ENCODE peak calls at places on chromosome 21, in four cellular contexts. I is K562, Y is HepG2, U is SK-N-SH. L is an unnamed sample.
A peak's percentile ranks its signal among the peaks of the same experiment; 100 is the strongest.

GRCh38 chr21:31161157-31161556 is 122.9 kb upstream of the KRTAP19-8 start:
- DNase-seq in Y (no peak), I (no peak), U (peak; percentile 44), L (no peak)

GRCh38 chr21:34227386-34227852 is 136.4 kb upstream of the KCNE2 start:
- DNase-seq in Y (no peak), I (no peak), U (no peak), L (no peak)

GRCh38 chr21:24046816-24047443 is 1560.4 kb downstream of the MRPL39 start:
- DNase-seq in Y (no peak), I (no peak), U (no peak), L (no peak)

GRCh38 chr21:15730484-15731242 is 881 bp downstream of the USP25 start:
- DNase-seq in I (no peak), U (no peak), Y (no peak), L (no peak)

GRCh38 chr21:17726047-17726446 is 93.1 kb downstream of the C21orf91 start:
- DNase-seq in Y (peak; percentile 10), I (peak; percentile 12), U (peak; percentile 30), L (no peak)

GRCh38 chr21:31557421-31557955 is 102.0 kb upstream of the SOD1 start:
- DNase-seq in U (peak; percentile 70), Y (no peak), I (no peak), L (peak; percentile 60)

GRCh38 chr21:43372663-43373386 is 54.1 kb downstream of the SIK1 start:
- DNase-seq in I (no peak), U (no peak), Y (no peak), L (no peak)

GRCh38 chr21:26437326-26438009 is 135.6 kb downstream of the CYYR1 start:
- DNase-seq in I (no peak), Y (no peak), U (no peak), L (no peak)

GRCh38 chr21:46098303-46099141 is 610 bp downstream of the COL6A2 start:
- DNase-seq in Y (no peak), U (peak; percentile 86), I (peak; percentile 20), L (peak; percentile 45)

GRCh38 chr21:17976139-17976538 is 157.0 kb upstream of the C21orf91 start:
- DNase-seq in Y (no peak), U (no peak), I (no peak), L (no peak)

GRCh38 chr21:26124421-26124833 is 46.1 kb downstream of the APP start:
- DNase-seq in I (no peak), U (no peak), Y (no peak), L (no peak)

GRCh38 chr21:16366207-16366606 is 636.4 kb downstream of the USP25 start:
- DNase-seq in Y (no peak), U (no peak), I (no peak), L (no peak)

GRCh38 chr21:31262728-31263127 is 81.3 kb downstream of the TIAM1 start:
- DNase-seq in Y (no peak), U (no peak), I (no peak), L (no peak)

GRCh38 chr21:21230672-21231071 is 232.5 kb downstream of the NCAM2 start:
- DNase-seq in I (no peak), Y (no peak), U (no peak), L (no peak)

GRCh38 chr21:26135520-26135919 is 35.0 kb downstream of the APP start:
- DNase-seq in Y (no peak), U (no peak), I (no peak), L (no peak)

GRCh38 chr21:25938673-25939395 is 204.1 kb downstream of the GABPA start:
- DNase-seq in U (no peak), Y (no peak), I (no peak), L (no peak)

GRCh38 chr21:15706686-15707085 is 23.1 kb upstream of the USP25 start:
- DNase-seq in U (no peak), I (no peak), Y (no peak), L (no peak)

GRCh38 chr21:18951291-18952038 is 547.9 kb upstream of the TMPRSS15 start:
- DNase-seq in U (peak; percentile 8), I (no peak), Y (no peak), L (peak; percentile 50)

GRCh38 chr21:20902998-20903397 is 95.2 kb upstream of the NCAM2 start:
- DNase-seq in Y (no peak), U (no peak), I (no peak), L (no peak)

GRCh38 chr21:20998456-20998789 is 214 bp downstream of the NCAM2 start:
- DNase-seq in U (no peak), Y (no peak), I (no peak), L (no peak)

GRCh38 chr21:33198346-33199135 is 31.2 kb upstream of the IFNAR2 start:
- DNase-seq in U (no peak), Y (no peak), I (no peak), L (no peak)
- TF ChIP-seq FOXJ3 in U (no peak), Y (no peak), I (no peak), L (no peak)

DNA sequence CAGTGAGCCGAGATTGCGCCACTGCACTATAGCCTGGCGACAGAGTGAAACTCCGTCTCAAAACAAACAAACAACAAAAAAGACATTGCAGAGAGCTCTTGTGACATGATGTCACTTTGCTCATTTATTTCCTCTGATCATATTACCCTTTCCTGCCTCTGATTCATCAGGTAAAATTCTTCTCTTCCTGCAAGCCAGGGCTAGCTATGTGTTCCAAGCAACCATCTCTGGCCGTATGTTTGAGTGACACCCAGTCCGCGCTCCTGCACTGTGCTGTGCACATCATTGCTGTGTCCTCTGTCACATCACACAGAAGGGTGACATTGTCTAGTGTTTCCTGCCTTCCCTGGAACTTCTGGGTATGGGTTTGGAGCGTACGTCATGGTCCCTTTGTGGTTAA is 251.3 kb downstream of the PCP4 start:
- DNase-seq in I (no peak), U (no peak), Y (no peak), L (no peak)
- TF ChIP-seq FOXJ3 in I (no peak), U (no peak), Y (no peak), L (no peak)

GRCh38 chr21:29904359-29905282 is 35.2 kb downstream of the GRIK1 start:
- DNase-seq in U (no peak), I (no peak), Y (no peak), L (no peak)
- TF ChIP-seq FOXJ3 in U (no peak), I (no peak), Y (no peak), L (no peak)

GRCh38 chr21:41438425-41439113 is 12.5 kb downstream of the MX1 start:
- DNase-seq in I (no peak), U (no peak), Y (no peak), L (no peak)

GRCh38 chr21:41433566-41433965 is 7.5 kb downstream of the MX1 start:
- DNase-seq in U (no peak), Y (no peak), I (no peak), L (no peak)

GRCh38 chr21:41432567-41433460 is 6.8 kb downstream of the MX1 start:
- DNase-seq in U (no peak), Y (no peak), I (no peak), L (no peak)

GRCh38 chr21:41437754-41438153 is 11.7 kb downstream of the MX1 start:
- DNase-seq in Y (no peak), I (no peak), U (no peak), L (no peak)

GRCh38 chr21:41435728-41436127 is 9.7 kb downstream of the MX1 start:
- DNase-seq in U (no peak), Y (no peak), I (no peak), L (no peak)
- TF ChIP-seq FOXJ3 in U (no peak), Y (no peak), I (no peak), L (no peak)

GRCh38 chr21:38170283-38170682 is 86.5 kb upstream of the KCNJ15 start:
- DNase-seq in Y (no peak), U (no peak), I (no peak), L (peak; percentile 44)
- TF ChIP-seq FOXJ3 in Y (no peak), U (no peak), I (no peak), L (no peak)

DNA sequence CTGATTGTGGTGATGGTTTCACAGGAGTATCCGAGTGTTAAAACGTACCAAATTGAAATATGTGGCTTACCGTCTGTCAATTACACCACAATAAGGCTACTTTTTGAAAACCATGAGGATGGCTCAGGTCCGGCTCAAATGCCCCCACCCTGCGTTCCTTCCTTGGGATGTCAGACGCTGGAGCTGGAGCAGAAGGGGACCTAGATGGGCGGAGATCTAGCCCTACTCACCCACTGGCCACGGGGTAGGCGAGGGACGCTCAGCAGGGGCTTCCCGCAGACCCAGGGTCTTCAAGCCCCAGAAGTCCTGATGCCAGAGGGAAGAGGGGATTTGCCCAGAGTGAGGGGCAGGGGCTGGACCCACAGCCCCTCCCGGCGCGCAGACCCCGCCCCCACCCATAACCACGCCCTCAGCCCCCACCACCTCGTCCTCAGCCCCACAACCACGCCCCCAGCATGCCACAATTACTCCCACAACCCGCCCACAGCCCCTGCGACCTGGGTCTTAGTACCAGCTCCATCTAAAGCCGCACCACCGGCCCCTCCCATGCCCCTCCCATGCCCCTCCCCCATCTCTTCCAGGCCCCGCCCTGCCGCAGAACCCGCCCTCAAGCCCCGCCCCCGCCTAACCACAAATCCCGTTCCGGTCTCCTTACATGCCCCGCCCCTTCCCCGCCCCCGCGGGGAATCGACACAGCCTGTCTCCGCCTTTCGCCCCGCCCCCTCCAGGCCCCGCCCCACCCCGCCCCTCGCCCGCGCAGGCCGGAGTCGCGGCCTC is at the start of gene LRRC3:
- DNase-seq in U (peak; percentile 100), Y (peak; percentile 82), I (peak; percentile 96), L (peak; percentile 96)
- TF ChIP-seq FOXJ3 in U (no peak), Y (no peak), I (no peak), L (no peak)

DNA sequence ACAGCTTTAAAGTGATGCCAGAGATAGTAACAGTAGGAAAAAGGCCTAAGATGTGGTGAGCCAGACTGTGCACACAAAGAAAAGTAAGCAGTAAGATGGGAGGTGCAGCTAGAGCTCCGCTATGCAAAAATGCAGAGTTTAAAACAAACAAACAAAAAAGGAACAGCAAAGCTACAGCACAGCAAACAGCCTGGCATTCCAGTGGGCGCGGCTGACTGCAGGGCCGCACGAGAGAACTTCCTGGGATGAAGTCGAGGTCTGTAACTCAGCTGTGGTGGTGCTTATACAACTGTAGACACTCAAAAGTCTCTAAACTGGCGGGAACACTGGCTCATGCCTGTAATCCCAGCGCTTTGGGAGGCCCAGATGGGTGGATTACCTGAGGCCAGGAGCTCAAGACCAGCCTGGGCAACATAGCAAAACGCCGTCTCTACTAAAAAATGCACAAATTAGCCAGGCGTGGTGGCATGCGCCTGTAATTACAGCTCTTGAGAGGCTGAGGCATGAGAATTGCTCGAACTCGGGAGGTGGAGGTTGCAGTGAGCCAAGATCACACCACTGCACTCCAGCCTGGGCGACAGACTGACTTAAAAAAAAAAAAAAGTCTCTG is 30.1 kb downstream of the PRDM15 start:
- DNase-seq in U (no peak), I (no peak), Y (no peak), L (no peak)
- TF ChIP-seq FOXJ3 in U (no peak), I (no peak), Y (no peak), L (no peak)

GRCh38 chr21:35831230-35831629 is 229.1 kb downstream of the SETD4 start:
- DNase-seq in I (no peak), U (no peak), Y (no peak), L (no peak)

GRCh38 chr21:35831791-35832190 is 228.5 kb downstream of the SETD4 start:
- DNase-seq in U (no peak), I (no peak), Y (no peak), L (no peak)

GRCh38 chr21:35828161-35828560 is 232.2 kb downstream of the SETD4 start:
- DNase-seq in U (no peak), Y (no peak), I (no peak), L (no peak)

GRCh38 chr21:35827004-35827403 is 233.3 kb downstream of the SETD4 start:
- DNase-seq in I (no peak), U (no peak), Y (no peak), L (no peak)

GRCh38 chr21:35829014-35829525 is 231.3 kb downstream of the SETD4 start:
- DNase-seq in I (no peak), U (no peak), Y (no peak), L (no peak)
- TF ChIP-seq FOXJ3 in I (no peak), U (no peak), Y (no peak), L (no peak)

L was measured in WTC11.